ENCODE peak calls at places on chromosomes 5 and 9, in eight cellular contexts. L is CD8-positive, alpha-beta T cell; K is CD4-positive, CD25-positive, alpha-beta regulatory T cell; I is left ventricle myocardium inferior; N is IMR-90; P is fibroblast of lung; B is SJSA1; J is astrocyte. E is an unnamed sample. For H3K27me3 and H3K4me1, the result is how much of the 10 kb centered on the place peaks cover.

GRCh38 chr9:71830131-71830530 is 61.8 kb upstream of the CEMIP2 start:
- DNase-seq in N (no peak), L (no peak), I (no peak), P (no peak), B (no peak), J (no peak), K (no peak), E (no peak)

GRCh38 chr5:135141303-135142268 is 107.6 kb upstream of the PITX1 start:
- DNase-seq in N (peak), L (no peak), P (peak), J (peak), I (no peak), K (no peak), B (no peak), E (peak)

GRCh38 chr5:914612-915011 is 21.9 kb downstream of the TRIP13 start:
- DNase-seq in L (no peak), P (no peak), I (no peak), B (no peak), K (no peak), J (no peak), N (no peak), E (no peak)

GRCh38 chr5:55226027-55226933 is 835 bp downstream of the MCIDAS start:
- DNase-seq in L (no peak), B (peak), N (peak), J (no peak), K (peak), I (no peak), P (peak), E (peak)

GRCh38 chr5:176822426-176823075 is 12.2 kb downstream of the UNC5A start:
- DNase-seq in B (no peak), I (no peak), L (no peak), J (peak), N (no peak), P (peak), K (no peak), E (no peak)

GRCh38 chr5:115601709-115602584 is at the start of gene TICAM2:
- DNase-seq in J (peak), I (peak), P (peak), L (peak), K (peak), N (peak), B (peak), E (peak)

GRCh38 chr9:100282388-100282719 is 70.4 kb downstream of the TEX10 start:
- DNase-seq in B (no peak), L (no peak), N (no peak), J (no peak), I (no peak), K (no peak), P (no peak), E (no peak)

GRCh38 chr5:128966375-128966774 is 1.1 kb downstream of the SLC27A6 start:
- DNase-seq in I (no peak), P (no peak), J (no peak), L (no peak), N (no peak), K (no peak), B (no peak), E (no peak)

GRCh38 chr5:169840405-169840804 is 139.9 kb downstream of the INSYN2B start:
- DNase-seq in N (no peak), J (no peak), K (no peak), P (no peak), I (no peak), L (no peak), B (no peak), E (no peak)

GRCh38 chr5:65481635-65482271 is at the start of gene ADAMTS6:
- DNase-seq in L (peak), B (peak), K (peak), P (peak), I (peak), J (peak), N (peak), E (peak)

GRCh38 chr9:74951725-74952151 is 974 bp downstream of the C9orf40 start:
- DNase-seq in B (peak), P (peak), I (peak), K (peak), N (peak), J (peak), L (peak), E (peak)

GRCh38 chr5:180090098-180090768 is 18.7 kb upstream of the RNF130 start:
- DNase-seq in N (peak), P (peak), I (peak), B (peak), L (peak), J (peak), K (peak), E (peak)

GRCh38 chr9:79619930-79620329 is 48.2 kb downstream of the TLE4 start:
- DNase-seq in L (no peak), J (no peak), K (no peak), B (no peak), I (no peak), P (no peak), N (no peak), E (no peak)

GRCh38 chr9:80873861-80874260 is 815.5 kb downstream of the TLE1 start:
- DNase-seq in I (no peak), K (no peak), B (no peak), J (peak), L (no peak), P (peak), N (peak), E (peak)

GRCh38 chr5:75054110-75054930 is 2.0 kb upstream of the GCNT4 start:
- DNase-seq in I (peak), K (no peak), B (peak), N (peak), L (no peak), P (peak), J (peak), E (peak)

GRCh38 chr5:150500328-150500841 is 7.5 kb upstream of the NDST1 start:
- DNase-seq in L (no peak), N (no peak), B (no peak), K (no peak), P (no peak), J (no peak), I (peak), E (no peak)

GRCh38 chr5:107455111-107455544 is 215.6 kb downstream of the EFNA5 start:
- DNase-seq in K (no peak), P (peak), I (no peak), N (peak), J (peak), L (no peak), B (peak), E (peak)

GRCh38 chr5:25568989-25569625 is 924.3 kb upstream of the CDH10 start:
- DNase-seq in J (no peak), N (no peak), B (no peak), P (no peak), K (peak), I (no peak), L (no peak), E (no peak)

GRCh38 chr5:81292130-81292529 is 9.3 kb upstream of the ZCCHC9 start:
- DNase-seq in L (no peak), J (no peak), N (no peak), K (peak), I (no peak), P (no peak), B (no peak), E (no peak)

GRCh38 chr5:155936520-155937406 is 390.2 kb upstream of the SGCD start:
- DNase-seq in N (no peak), J (no peak), B (no peak), P (no peak), I (no peak), L (no peak), K (no peak), E (no peak)

GRCh38 chr9:3578786-3579185 is 53.0 kb upstream of the RFX3 start:
- DNase-seq in P (peak), N (peak), K (no peak), J (peak), B (no peak), L (no peak), I (no peak), E (peak)

GRCh38 chr5:82922086-82922734 is 155.0 kb downstream of the TMEM167A start:
- DNase-seq in P (no peak), K (no peak), B (no peak), L (no peak), J (no peak), N (no peak), I (no peak), E (no peak)

GRCh38 chr9:37283730-37284235 is 138.7 kb upstream of the GRHPR start:
- DNase-seq in I (no peak), N (peak), L (no peak), K (no peak), J (peak), P (peak), B (peak), E (peak)

GRCh38 chr5:124231794-124232193 is 514.6 kb downstream of the ZNF608 start:
- DNase-seq in P (no peak), I (no peak), L (no peak), J (no peak), N (no peak), K (no peak), B (no peak), E (no peak)

GRCh38 chr5:107213025-107213424 is 457.7 kb downstream of the EFNA5 start:
- DNase-seq in K (no peak), N (no peak), J (no peak), L (no peak), I (no peak), P (no peak), B (no peak), E (no peak)

GRCh38 chr5:96712100-96712746 is 50.0 kb downstream of the CAST start:
- DNase-seq in J (no peak), K (no peak), N (no peak), B (no peak), I (no peak), P (peak), L (no peak), E (no peak)

GRCh38 chr9:4507306-4507705 is 17.0 kb downstream of the SLC1A1 start:
- DNase-seq in P (peak), B (peak), I (no peak), L (no peak), J (no peak), N (peak), K (no peak), E (peak)

GRCh38 chr9:14236586-14236985 is 77.4 kb downstream of the NFIB start:
- DNase-seq in N (no peak), J (no peak), B (peak), P (no peak), L (no peak), I (no peak), K (no peak), E (no peak)

GRCh38 chr5:157280927-157281326 is 15.0 kb downstream of the CYFIP2 start:
- DNase-seq in P (peak), J (peak), L (no peak), K (no peak), N (peak), B (no peak), I (no peak), E (peak)

GRCh38 chr5:181061645-181062044 is 21.6 kb downstream of the BTNL9 start:
- DNase-seq in P (no peak), L (no peak), B (no peak), N (no peak), I (no peak), K (no peak), J (no peak), E (no peak)

GRCh38 chr9:98175013-98175679 is 17.3 kb downstream of the CORO2A start:
- DNase-seq in K (no peak), B (no peak), J (no peak), I (no peak), P (no peak), L (no peak), N (no peak), E (no peak)

GRCh38 chr5:154714271-154714986 is 40.7 kb upstream of the LARP1 start:
- DNase-seq in I (no peak), B (peak), P (peak), L (no peak), K (peak), N (peak), J (peak), E (peak)

GRCh38 chr5:74632947-74633356 is 7.6 kb downstream of the ENC1 start:
- DNase-seq in N (peak), P (peak), K (no peak), B (peak), L (no peak), J (peak), I (no peak), E (peak)

GRCh38 chr9:118961857-118962256 is 407.4 kb downstream of the BRINP1 start:
- DNase-seq in L (no peak), N (peak), I (no peak), B (peak), K (no peak), J (peak), P (peak), E (peak)

GRCh38 chr5:38163636-38164237 is 94.6 kb upstream of the EGFLAM start:
- DNase-seq in N (no peak), L (no peak), I (no peak), J (no peak), K (no peak), P (no peak), B (no peak), E (no peak)

DNA sequence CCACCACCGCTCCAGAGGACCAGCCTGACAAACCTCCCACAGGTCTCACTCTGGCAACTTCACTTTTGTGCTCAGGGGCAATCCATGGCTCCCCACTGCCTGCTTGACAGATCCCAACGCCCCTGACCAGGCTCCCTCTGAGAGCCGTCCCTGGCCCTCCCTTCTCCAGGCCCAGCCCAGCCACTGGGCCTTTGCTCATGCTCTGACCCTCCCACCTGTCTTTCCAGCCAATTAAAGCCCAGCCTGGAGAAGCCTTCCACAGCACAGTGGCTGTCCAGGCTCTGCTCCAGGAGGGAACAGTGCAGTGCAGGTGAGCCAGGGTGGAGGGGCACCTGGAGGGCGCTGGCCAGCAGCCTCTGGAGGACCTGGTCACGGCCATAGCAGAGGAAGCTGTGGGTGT is 3.3 kb downstream of the ENTPD2 start:
- DNase-seq in K (no peak), L (no peak), B (no peak), P (no peak), J (no peak), I (no peak), N (no peak), E (peak)
- H3K27me3 ChIP-seq in K (under half), L (half or more), B (half or more), P (under half), J (under half), I (half or more), N (half or more), E (under half)

DNA sequence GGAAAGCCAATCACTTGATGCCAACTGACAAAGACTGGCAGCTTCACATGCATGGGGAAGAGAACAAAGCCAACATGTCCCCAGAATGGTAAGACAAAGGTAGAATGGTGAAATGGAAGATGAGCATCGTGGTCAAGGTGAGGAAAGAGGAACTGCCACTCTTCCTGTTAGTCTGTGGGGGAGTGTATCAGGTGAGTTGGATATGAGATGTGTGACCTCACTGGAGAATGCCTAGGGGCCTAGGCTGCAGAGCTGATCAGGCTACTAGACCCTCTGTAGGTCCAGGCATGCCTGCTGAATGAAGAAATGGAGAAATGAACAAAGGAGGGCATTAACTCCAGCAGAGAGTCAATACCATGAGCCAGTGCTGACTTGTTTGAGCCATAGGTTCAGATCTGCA is 112.4 kb upstream of the SLC1A3 start:
- DNase-seq in N (no peak), I (no peak), L (no peak), B (no peak), J (no peak), P (no peak), K (no peak), E (no peak)
- H3K27ac ChIP-seq in N (no peak), I (no peak), L (no peak), B (no peak), J (peak), P (no peak), K (no peak), E (no peak)

GRCh38 chr5:4027335-4027734 is 431.7 kb downstream of the IRX1 start:
- DNase-seq in J (peak), B (no peak), P (peak), L (no peak), N (no peak), K (no peak), I (no peak), E (peak)
- H3K4me1 ChIP-seq in J (under half), B (under half), P (under half), L (under half), N (under half), K (under half), I (under half), E (under half)

GRCh38 chr9:82621446-82621845 is 441.5 kb downstream of the RASEF start:
- DNase-seq in K (no peak), J (peak), B (no peak), L (no peak), N (peak), P (peak), I (no peak), E (no peak)
- H3K27me3 ChIP-seq in K (under half), J (under half), B (under half), L (under half), N (under half), P (under half), I (under half), E (under half)

GRCh38 chr5:126490167-126490937 is 67.1 kb downstream of the GRAMD2B start:
- DNase-seq in B (no peak), J (no peak), P (peak), L (no peak), I (no peak), K (peak), N (no peak), E (peak)

GRCh38 chr5:126488362-126489065 is 65.3 kb downstream of the GRAMD2B start:
- DNase-seq in P (no peak), J (no peak), I (no peak), K (no peak), L (no peak), B (no peak), N (no peak), E (no peak)

GRCh38 chr5:126486332-126486731 is 63.1 kb downstream of the GRAMD2B start:
- DNase-seq in J (no peak), L (no peak), N (no peak), B (no peak), P (no peak), K (no peak), I (no peak), E (peak)

GRCh38 chr5:126484248-126484647 is 61.0 kb downstream of the GRAMD2B start:
- DNase-seq in P (no peak), L (no peak), I (no peak), B (no peak), J (no peak), N (no peak), K (no peak), E (no peak)

DNA sequence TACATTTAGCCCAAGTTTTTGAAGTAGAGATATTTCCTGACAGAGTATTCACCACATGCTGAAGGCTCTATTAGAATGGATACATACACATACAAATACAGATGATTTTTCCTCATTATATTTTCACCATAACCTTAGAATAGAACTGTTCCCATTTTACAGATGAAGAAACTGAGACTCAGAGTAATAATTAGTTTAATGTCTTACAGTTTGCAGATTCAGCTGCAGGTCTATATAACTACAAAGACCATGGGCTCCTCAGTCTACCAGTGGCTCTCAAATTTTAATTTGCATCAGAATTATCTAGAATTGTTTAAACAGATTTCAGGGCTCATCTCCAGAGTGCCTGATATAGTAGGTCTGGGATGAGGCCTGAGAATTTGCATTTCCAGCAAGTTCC is 64.4 kb downstream of the GRAMD2B start:
- DNase-seq in J (no peak), B (no peak), K (no peak), L (no peak), I (no peak), N (no peak), P (no peak), E (no peak)
- H3K27ac ChIP-seq in J (no peak), B (no peak), K (no peak), L (no peak), I (peak), N (no peak), P (no peak), E (peak)

GRCh38 chr5:112119969-112120368 is 299.1 kb downstream of the EPB41L4A start:
- DNase-seq in I (no peak), J (no peak), L (no peak), B (no peak), P (no peak), K (no peak), N (no peak), E (no peak)
- H3K4me1 ChIP-seq in I (under half), J (under half), L (under half), B (under half), P (under half), K (under half), N (under half), E (under half)

DNA sequence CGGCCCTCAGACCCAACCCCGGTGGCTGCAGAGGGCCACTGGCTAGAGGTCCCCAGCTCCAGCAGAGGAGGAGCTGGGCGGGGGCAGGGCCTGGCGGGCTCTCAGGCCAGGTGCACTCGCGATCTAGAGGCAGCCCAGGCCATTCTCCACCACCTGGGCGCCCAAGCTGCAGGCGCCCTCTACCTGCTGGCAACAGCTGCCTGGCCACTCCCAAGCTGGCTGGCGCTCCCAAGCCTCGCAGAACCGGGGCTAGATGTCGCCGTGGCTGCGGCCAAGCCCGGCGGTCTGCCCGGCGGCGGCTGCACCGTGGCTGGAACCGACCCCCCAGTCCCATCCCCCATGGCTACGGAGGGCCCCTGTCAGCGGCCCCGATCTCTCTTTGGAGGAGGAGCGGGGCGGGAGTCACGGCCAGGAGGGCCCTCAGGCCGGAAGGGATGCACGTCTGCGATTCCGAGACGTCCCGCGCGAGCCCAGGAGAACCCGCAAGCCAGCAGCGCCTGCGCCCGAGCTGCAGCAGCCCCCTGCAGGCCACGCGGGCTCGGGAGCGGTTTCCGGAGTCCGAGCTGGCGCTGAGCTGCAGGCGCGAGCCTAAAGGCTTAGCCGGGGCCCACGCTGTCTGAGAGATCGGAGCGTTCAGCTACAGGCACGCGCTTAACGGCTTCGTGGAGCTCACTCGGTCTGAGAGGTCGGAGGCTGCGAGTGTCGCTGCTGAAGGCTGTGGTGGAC is 44.3 kb upstream of the BICD2 start:
- DNase-seq in J (peak), N (peak), B (peak), P (peak), I (peak), L (no peak), K (peak), E (peak)
- H3K27me3 ChIP-seq in J (half or more), N (half or more), B (half or more), P (half or more), I (half or more), L (under half), K (half or more), E (half or more)

GRCh38 chr9:30915451-30915850 is 1469.0 kb upstream of the ACO1 start:
- DNase-seq in J (no peak), K (no peak), I (no peak), L (no peak), B (no peak), P (no peak), N (no peak), E (no peak)

DNA sequence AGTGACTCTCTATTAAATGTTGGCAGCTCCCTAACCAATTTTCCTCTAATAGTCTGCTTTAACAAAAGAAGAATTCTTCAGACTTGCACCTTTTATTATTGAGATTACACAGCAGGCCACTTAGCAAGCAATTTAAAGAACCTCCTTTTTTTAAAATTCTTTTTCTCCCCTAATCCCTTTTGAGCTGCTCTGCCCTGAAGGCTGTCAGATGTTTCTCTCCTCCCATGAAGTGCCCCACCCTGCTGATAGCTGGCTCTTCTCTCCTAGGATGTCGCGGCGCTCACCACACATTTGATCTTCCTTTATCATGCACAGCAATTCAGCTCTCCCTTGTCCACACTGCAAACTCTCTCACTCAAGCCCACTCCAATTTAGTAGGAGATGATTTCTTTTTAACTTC is 1471.1 kb upstream of the ACO1 start:
- DNase-seq in L (no peak), K (no peak), I (no peak), P (no peak), N (no peak), J (no peak), B (no peak), E (no peak)
- H3K27ac ChIP-seq in L (no peak), K (no peak), I (no peak), P (no peak), N (no peak), J (no peak), B (no peak), E (no peak)

GRCh38 chr9:126652140-126652558 is 38.4 kb downstream of the LMX1B start:
- DNase-seq in N (no peak), J (no peak), L (no peak), P (no peak), B (no peak), K (no peak), I (no peak), E (no peak)
- H3K4me1 ChIP-seq in N (under half), J (under half), L (under half), P (under half), B (under half), K (under half), I (under half), E (under half)

E was measured in GM23248.